ENCODE peak calls at places on chromosomes 1 and 21, in ten cellular contexts. Y, Q, M, H, W, A, K, D, I and V are unnamed samples.

GRCh38 chr1:214935258-214935657 is 147.3 kb upstream of the KCNK2 start:
- DNase-seq in Q (no peak), M (no peak), K (no peak), H (no peak), D (no peak), I (no peak), Y (no peak), A (no peak), W (no peak), V (no peak)

GRCh38 chr1:201482755-201483154 is 13.8 kb upstream of the PHLDA3 start:
- DNase-seq in Y (no peak), D (no peak), H (no peak), A (no peak), M (no peak), I (no peak), K (no peak), W (no peak), Q (no peak), V (no peak)

GRCh38 chr1:165841582-165842362 is 14.4 kb downstream of the UCK2 start:
- DNase-seq in M (no peak), A (no peak), K (no peak), H (no peak), W (no peak), D (no peak), I (no peak), Y (no peak), Q (no peak), V (peak)

GRCh38 chr1:26066857-26067256 is 573 bp downstream of the TRIM63 start:
- DNase-seq in I (peak), H (no peak), M (no peak), K (no peak), Q (no peak), D (peak), A (no peak), W (peak), Y (no peak), V (no peak)

GRCh38 chr1:155075535-155075934 is 3.1 kb upstream of the EFNA3 start:
- DNase-seq in Y (no peak), Q (peak), H (no peak), W (no peak), A (no peak), I (no peak), K (no peak), M (no peak), D (no peak), V (no peak)

GRCh38 chr1:84691139-84691783 is 1.0 kb upstream of the SSX2IP start:
- DNase-seq in A (no peak), W (no peak), Y (no peak), Q (no peak), K (no peak), D (no peak), I (no peak), H (no peak), M (no peak), V (no peak)

GRCh38 chr21:29233611-29234540 is 64.8 kb upstream of the BACH1 start:
- DNase-seq in I (no peak), Y (no peak), W (no peak), A (no peak), K (no peak), H (no peak), Q (no peak), M (no peak), D (no peak), V (no peak)

GRCh38 chr1:15386128-15386824 is 23.4 kb upstream of the EFHD2 start:
- DNase-seq in D (no peak), A (no peak), Y (no peak), K (no peak), I (no peak), M (no peak), W (peak), H (peak), Q (no peak), V (no peak)

GRCh38 chr1:36125129-36125991 is at the start of gene COL8A2:
- DNase-seq in A (no peak), D (no peak), H (no peak), Y (no peak), K (no peak), M (no peak), W (peak), Q (no peak), I (peak), V (no peak)